ENCODE peak calls at places on chromosomes 3 and 15, in four cellular contexts. C is HepG2, V is WTC11, R is K562. Z is an unnamed sample.

GRCh38 chr15:22866066-22866465 is 27.6 kb downstream of the NIPA2 start:
- DNase-seq in C (no peak), V (no peak), R (no peak), Z (no peak)

GRCh38 chr3:6362406-6362805 is 498.5 kb upstream of the GRM7 start:
- DNase-seq in C (no peak), V (no peak), R (no peak), Z (no peak)

GRCh38 chr3:162213196-162213595 is 716.6 kb downstream of the OTOL1 start:
- DNase-seq in C (no peak), V (no peak), R (no peak), Z (no peak)

GRCh38 chr15:77862651-77863104 is 214.8 kb downstream of the TBC1D2B start:
- DNase-seq in C (no peak), V (no peak), R (no peak), Z (no peak)

GRCh38 chr15:37099321-37100108 is 834 bp downstream of the MEIS2 start:
- DNase-seq in C (peak; percentile 66), V (no peak), R (peak; percentile 14), Z (no peak)

GRCh38 chr3:101836907-101837598 is 12.3 kb upstream of the NFKBIZ start:
- DNase-seq in C (no peak), V (no peak), R (no peak), Z (no peak)

GRCh38 chr3:149816986-149817385 is 4.0 kb downstream of the RNF13 start:
- DNase-seq in C (no peak), V (no peak), R (no peak), Z (no peak)

GRCh38 chr15:68285243-68285980 is 7.9 kb downstream of the FEM1B start:
- DNase-seq in C (peak; percentile 85), V (peak; percentile 36), R (no peak), Z (no peak)

GRCh38 chr3:172274906-172275305 is 173.3 kb downstream of the GHSR start:
- DNase-seq in C (no peak), V (no peak), R (no peak), Z (no peak)

GRCh38 chr3:53227993-53228885 is 27.6 kb downstream of the TKT start:
- DNase-seq in C (no peak), V (no peak), R (no peak), Z (peak; percentile 3)

GRCh38 chr3:151579571-151580270 is 118.9 kb upstream of the IGSF10 start:
- DNase-seq in C (no peak), V (no peak), R (no peak), Z (no peak)

GRCh38 chr3:187916072-187916471 is 170.8 kb upstream of the BCL6 start:
- DNase-seq in C (no peak), V (no peak), R (no peak), Z (no peak)

GRCh38 chr15:51094606-51095569 is at the start of gene TNFAIP8L3:
- DNase-seq in C (peak; percentile 7), V (peak; percentile 35), R (no peak), Z (peak; percentile 39)

GRCh38 chr15:71334874-71335273 is 219.6 kb downstream of the THSD4 start:
- DNase-seq in C (no peak), V (no peak), R (no peak), Z (no peak)

GRCh38 chr3:27591811-27592210 is 107.6 kb upstream of the SLC4A7 start:
- DNase-seq in C (no peak), V (no peak), R (no peak), Z (no peak)

GRCh38 chr3:188693435-188693834 is 478.3 kb upstream of the TPRG1 start:
- DNase-seq in C (no peak), V (no peak), R (no peak), Z (no peak)

GRCh38 chr15:76330281-76330680 is 6.3 kb upstream of the ISL2 start:
- DNase-seq in C (peak; percentile 47), V (peak; percentile 66), R (peak; percentile 28), Z (peak; percentile 76)

GRCh38 chr3:14899993-14900618 is 47.3 kb upstream of the NR2C2 start:
- DNase-seq in C (peak; percentile 46), V (peak; percentile 47), R (no peak), Z (no peak)

GRCh38 chr3:186782542-186783069 is 771 bp upstream of the EIF4A2 start:
- DNase-seq in C (peak; percentile 30), V (no peak), R (no peak), Z (no peak)

GRCh38 chr3:48416091-48416505 is 13.8 kb downstream of the PLXNB1 start:
- DNase-seq in C (no peak), V (no peak), R (no peak), Z (no peak)

GRCh38 chr15:92751528-92751927 is 96.0 kb upstream of the FAM174B start:
- DNase-seq in C (no peak), V (no peak), R (no peak), Z (no peak)

GRCh38 chr15:65132841-65133549 is 613 bp downstream of the PDCD7 start:
- DNase-seq in C (peak; percentile 12), V (peak; percentile 65), R (peak; percentile 68), Z (peak; percentile 32)

GRCh38 chr15:64692166-64692565 is 83.2 kb downstream of the RBPMS2 start:
- DNase-seq in C (no peak), V (no peak), R (no peak), Z (no peak)

GRCh38 chr15:88238618-88239430 is 17.7 kb downstream of the NTRK3 start:
- DNase-seq in C (no peak), V (no peak), R (no peak), Z (no peak)

GRCh38 chr15:38688761-38689160 is 124.1 kb upstream of the RASGRP1 start:
- DNase-seq in C (no peak), V (no peak), R (no peak), Z (no peak)
- TF ChIP-seq SP1 in C (no peak), V (no peak), R (no peak), Z (no peak)

GRCh38 chr3:195075199-195075940 is 195.6 kb downstream of the XXYLT1 start:
- DNase-seq in C (no peak), V (no peak), R (no peak), Z (no peak)
- TF ChIP-seq ELF4 in C (no peak), V (no peak), R (no peak), Z (no peak)

GRCh38 chr3:64666171-64666581 is 21.6 kb downstream of the ADAMTS9 start:
- DNase-seq in C (no peak), V (no peak), R (no peak), Z (no peak)
- TF ChIP-seq SP1 in C (no peak), V (no peak), R (no peak), Z (no peak)

GRCh38 chr15:55255714-55256113 is 33.9 kb downstream of the RAB27A start:
- DNase-seq in C (no peak), V (no peak), R (no peak), Z (no peak)

GRCh38 chr15:55254916-55255679 is 34.5 kb downstream of the RAB27A start:
- DNase-seq in C (no peak), V (no peak), R (no peak), Z (no peak)

GRCh38 chr15:55257933-55258332 is 31.7 kb downstream of the RAB27A start:
- DNase-seq in C (no peak), V (no peak), R (no peak), Z (no peak)

GRCh38 chr15:55257014-55257670 is 32.5 kb downstream of the RAB27A start:
- DNase-seq in C (no peak), V (no peak), R (no peak), Z (no peak)

DNA sequence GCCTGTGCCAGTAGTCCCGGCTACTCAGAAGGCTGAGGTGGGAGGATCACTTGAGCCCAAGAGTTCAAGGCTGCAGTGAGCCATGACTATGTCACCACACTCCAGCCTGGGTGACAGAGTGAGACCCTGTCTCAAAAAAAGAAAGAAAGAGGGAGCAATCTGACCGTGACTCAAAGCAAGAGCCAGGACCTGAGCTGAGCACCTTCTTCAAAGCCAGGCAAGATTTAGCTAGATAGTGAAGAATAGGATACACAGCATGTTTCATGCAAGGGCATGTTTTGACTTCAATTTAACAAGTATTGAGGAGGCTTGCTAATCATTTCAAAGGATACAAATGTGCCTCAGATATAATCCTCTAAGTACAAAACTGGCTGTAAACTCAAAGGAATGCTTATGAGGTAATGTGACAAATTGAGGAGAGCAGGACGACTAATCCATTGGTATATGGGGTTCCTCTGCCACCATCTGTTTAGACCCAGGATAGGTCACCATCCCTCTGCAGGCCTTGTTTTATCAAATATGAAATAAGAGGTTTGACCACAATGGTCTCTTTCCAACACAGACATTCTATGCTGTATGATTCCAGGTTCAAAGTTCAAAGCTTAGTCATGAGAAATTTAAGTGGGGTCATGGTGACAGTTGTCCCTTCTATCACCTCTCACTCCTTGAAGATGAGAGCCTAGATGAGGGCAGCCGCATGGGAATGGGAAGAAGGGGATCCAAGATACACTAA is 33.2 kb downstream of the RAB27A start:
- DNase-seq in C (peak; percentile 5), V (no peak), R (no peak), Z (no peak)
- TF ChIP-seq ELF4 in C (no peak), V (no peak), R (no peak), Z (no peak)

Z was measured in HEK293T.